ENCODE peak calls at places on chromosome 1, in five cellular contexts. A is esophagus muscularis mucosa, N is HCT116, H is sigmoid colon, Q is endothelial cell of umbilical vein. E is an unnamed sample.

GRCh38 chr1:66000033-66000637 is 207.4 kb downstream of the PDE4B start:
- DNase-seq in A (no peak), N (no peak), Q (no peak), H (no peak), E (no peak)

GRCh38 chr1:23020731-23021130 is 1.5 kb downstream of the KDM1A start:
- DNase-seq in H (no peak), A (no peak), N (no peak), Q (peak; percentile 22), E (no peak)

GRCh38 chr1:177650947-177651346 is 318.9 kb downstream of the SEC16B start:
- DNase-seq in H (no peak), A (peak; percentile 34), N (no peak), Q (no peak), E (peak; percentile 29)

GRCh38 chr1:11704226-11704619 is 12.7 kb downstream of the DRAXIN start:
- DNase-seq in H (no peak), Q (no peak), N (no peak), A (no peak), E (no peak)

GRCh38 chr1:185720633-185721272 is 13.4 kb upstream of the HMCN1 start:
- DNase-seq in N (peak; percentile 35), Q (peak; percentile 76), A (no peak), H (no peak), E (no peak)

GRCh38 chr1:53516181-53516580 is 57.0 kb downstream of the DMRTB1 start:
- DNase-seq in H (no peak), N (no peak), A (no peak), Q (no peak), E (no peak)

GRCh38 chr1:199283814-199284213 is 645.0 kb downstream of the PTPRC start:
- DNase-seq in Q (no peak), A (no peak), N (no peak), H (no peak), E (no peak)

GRCh38 chr1:24673336-24673735 is 30.2 kb downstream of the SRRM1 start:
- DNase-seq in N (no peak), A (no peak), H (no peak), Q (no peak), E (no peak)

GRCh38 chr1:97500696-97501297 is 420.0 kb downstream of the DPYD start:
- DNase-seq in Q (no peak), N (no peak), H (no peak), A (no peak), E (no peak)

GRCh38 chr1:45617618-45618017 is 6.2 kb downstream of the CCDC17 start:
- DNase-seq in A (no peak), H (no peak), N (no peak), Q (peak; percentile 65), E (no peak)

GRCh38 chr1:156100205-156100995 is 14.1 kb upstream of the LMNA start:
- DNase-seq in H (no peak), A (no peak), Q (peak; percentile 41), N (no peak), E (no peak)
- TF ChIP-seq POLR2AphosphoS5 in H (no peak), A (no peak), Q (no peak), N (no peak), E (no peak)

GRCh38 chr1:229058111-229058551 is 212.8 kb upstream of the RAB4A start:
- DNase-seq in Q (no peak), A (peak; percentile 50), N (no peak), H (no peak), E (peak; percentile 57)

GRCh38 chr1:229060140-229060539 is 210.8 kb upstream of the RAB4A start:
- DNase-seq in N (no peak), Q (no peak), A (no peak), H (no peak), E (no peak)

GRCh38 chr1:229062135-229062534 is 208.8 kb upstream of the RAB4A start:
- DNase-seq in A (no peak), H (peak; percentile 76), N (no peak), Q (no peak), E (no peak)

GRCh38 chr1:229058716-229059115 is 212.2 kb upstream of the RAB4A start:
- DNase-seq in A (no peak), N (no peak), Q (peak; percentile 29), H (peak; percentile 72), E (peak; percentile 35)

DNA sequence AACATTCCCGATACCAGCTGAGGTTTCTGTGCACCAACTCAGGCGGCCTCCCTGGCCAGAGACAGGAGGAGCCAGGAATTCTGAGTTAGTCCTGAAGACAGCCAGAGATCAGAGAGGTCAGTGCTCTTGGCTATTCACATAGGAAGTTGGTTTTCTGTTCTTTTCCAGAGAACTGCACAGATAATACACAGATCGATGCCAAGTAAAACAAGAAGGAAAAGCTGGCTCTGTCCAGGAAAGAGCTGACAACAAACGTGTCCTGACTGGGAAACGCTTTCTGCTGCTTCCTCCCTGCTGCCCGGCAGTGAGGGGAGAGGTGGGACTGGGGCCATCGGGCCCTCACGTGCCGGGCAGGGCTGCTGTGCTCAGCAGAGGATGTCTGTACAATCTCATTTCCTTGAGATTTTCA is 211.2 kb upstream of the RAB4A start:
- DNase-seq in H (no peak), N (no peak), Q (peak; percentile 67), A (no peak), E (no peak)
- H3K4me1 ChIP-seq in H (peaks cover 37% of the 10 kb centered on the region), N (peaks cover 14% of the 10 kb centered on the region), Q (peaks cover 15% of the 10 kb centered on the region), A (peaks cover 68% of the 10 kb centered on the region), E (peaks cover 23% of the 10 kb centered on the region)

DNA sequence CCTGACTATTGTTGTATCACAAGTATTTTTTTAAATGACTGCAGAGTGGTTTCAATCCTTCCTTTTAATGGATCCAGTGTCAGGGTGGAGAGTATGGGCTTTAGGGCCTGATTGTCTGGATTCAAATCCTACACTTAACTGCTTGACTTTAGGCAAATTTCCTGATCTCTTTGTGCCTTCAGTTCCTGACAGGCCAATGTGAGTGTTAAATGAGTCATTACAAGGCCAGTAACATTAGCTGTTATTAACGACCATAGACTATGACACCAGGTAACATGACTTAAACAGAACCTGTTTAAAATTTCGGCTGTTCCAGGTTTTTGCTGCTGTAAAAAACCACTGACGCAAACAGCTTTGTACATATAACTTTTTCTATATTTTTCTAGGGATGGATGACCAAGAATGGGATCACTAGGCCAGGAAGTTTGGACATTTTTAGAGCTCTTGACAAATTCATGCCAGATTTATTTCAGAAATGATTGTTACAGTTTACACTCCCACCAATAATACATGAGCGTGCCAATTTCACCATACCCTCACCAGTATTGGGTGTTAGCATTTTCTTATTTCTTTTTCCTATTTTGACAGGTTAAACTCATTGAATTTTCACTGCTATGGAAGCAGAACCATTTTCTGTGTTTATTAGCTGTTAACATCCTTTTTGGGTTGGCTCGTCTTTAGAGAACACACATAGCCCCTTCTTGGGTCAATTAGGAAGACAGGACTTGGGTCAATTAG is 11.3 kb downstream of the ZNF362 start:
- DNase-seq in N (no peak), H (no peak), Q (no peak), A (no peak), E (no peak)
- TF ChIP-seq POLR2A in N (no peak), H (no peak), Q (no peak), A (no peak), E (no peak)

DNA sequence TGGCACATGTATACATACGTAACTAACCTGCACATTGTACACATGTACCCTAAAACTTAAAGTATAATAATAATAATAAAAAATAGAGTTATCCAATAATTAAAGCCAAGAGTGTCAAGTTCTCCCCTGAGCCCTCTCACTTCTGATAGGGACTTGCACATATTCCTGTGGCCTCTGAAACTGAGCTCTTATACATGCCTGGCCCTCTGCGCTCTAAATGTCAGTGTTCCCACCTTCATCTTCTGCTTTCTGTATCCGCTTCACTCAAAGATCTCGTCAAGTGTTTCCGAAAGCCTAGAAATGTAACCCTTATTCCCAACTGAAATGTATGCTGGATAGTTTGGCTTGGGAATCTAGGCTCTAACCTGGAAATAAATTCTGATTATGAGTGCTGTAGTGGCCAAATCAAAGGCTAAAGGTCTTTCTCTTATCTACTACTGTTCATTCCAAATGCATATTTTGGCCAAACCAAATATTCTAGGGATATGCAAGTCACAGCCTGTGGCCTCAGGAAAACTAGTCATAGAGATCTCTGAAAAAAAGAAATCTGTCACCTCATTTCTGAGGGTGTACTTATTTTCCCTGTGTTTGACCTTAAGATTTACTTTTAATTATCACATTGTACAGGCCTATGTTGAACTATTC is 99.5 kb upstream of the LYPLAL1 start:
- DNase-seq in H (no peak), Q (peak; percentile 7), N (no peak), A (no peak), E (no peak)
- TF ChIP-seq POLR2AphosphoS5 in H (no peak), Q (no peak), N (no peak), A (no peak), E (no peak)

GRCh38 chr1:57791497-57791896 is 367.6 kb upstream of the DAB1 start:
- DNase-seq in H (no peak), Q (no peak), N (no peak), A (no peak), E (no peak)

GRCh38 chr1:57796609-57797008 is 372.7 kb upstream of the DAB1 start:
- DNase-seq in Q (no peak), H (no peak), A (no peak), N (no peak), E (no peak)

GRCh38 chr1:57797084-57797483 is 373.2 kb upstream of the DAB1 start:
- DNase-seq in H (no peak), N (no peak), A (no peak), Q (no peak), E (no peak)

GRCh38 chr1:57798499-57798898 is 374.6 kb upstream of the DAB1 start:
- DNase-seq in N (no peak), Q (no peak), H (no peak), A (no peak), E (no peak)

GRCh38 chr1:57794078-57794477 is 370.2 kb upstream of the DAB1 start:
- DNase-seq in A (no peak), H (no peak), Q (no peak), N (no peak), E (no peak)
- H3K4me1 ChIP-seq in A (no peaks in the 10 kb centered on the region), H (no peaks in the 10 kb centered on the region), Q (no peaks in the 10 kb centered on the region), N (no peaks in the 10 kb centered on the region), E (no peaks in the 10 kb centered on the region)